ENCODE peak calls at places on chromosome 1, in seven cellular contexts. N is Right ventricle myocardium superior; X is GM12891; Q is fibroblast of lung; F is stimulated activated naive B cell treated with anti-CD40 and anti-IgM and Interleukin-4, amounts not matched to agents 10 μg/mL and 1 μg/mL and 100 μg/mL, for 72 hours; R is NCI-H1105; I is sciatic nerve. T is an unnamed sample.

GRCh38 chr1:32786856-32787255 is 30.3 kb downstream of the YARS1 start:
- DNase-seq in N (no peak), X (no peak), Q (peak; percentile 39), F (no peak), R (no peak), I (no peak), T (no peak)

GRCh38 chr1:77678628-77679610 is 3.5 kb downstream of the ZZZ3 start:
- DNase-seq in N (no peak), X (no peak), Q (no peak), F (no peak), R (no peak), I (no peak), T (no peak)

GRCh38 chr1:167541013-167541412 is 12.5 kb downstream of the CREG1 start:
- DNase-seq in N (no peak), X (no peak), Q (peak; percentile 30), F (no peak), R (no peak), I (no peak), T (no peak)

GRCh38 chr1:167499657-167500056 is 18.7 kb downstream of the CD247 start:
- DNase-seq in N (no peak), X (peak; percentile 64), Q (no peak), F (peak; percentile 67), R (no peak), I (no peak), T (peak; percentile 84)

GRCh38 chr1:168786476-168787330 is 57.7 kb upstream of the DPT start:
- DNase-seq in N (no peak), X (no peak), Q (no peak), F (no peak), R (no peak), I (no peak), T (no peak)

GRCh38 chr1:45750298-45751038 is at the start of gene IPP:
- DNase-seq in N (peak; percentile 98), X (peak; percentile 98), Q (peak; percentile 98), F (peak; percentile 98), R (peak; percentile 97), I (peak; percentile 98), T (peak; percentile 90)

GRCh38 chr1:111045033-111045722 is 81.5 kb upstream of the LRIF1 start:
- DNase-seq in N (no peak), X (no peak), Q (no peak), F (no peak), R (no peak), I (no peak), T (no peak)

GRCh38 chr1:54803761-54804470 is 2.8 kb upstream of the TTC22 start:
- DNase-seq in N (no peak), X (no peak), Q (peak; percentile 28), F (no peak), R (no peak), I (peak; percentile 61), T (no peak)

GRCh38 chr1:27037518-27037917 is 24.9 kb upstream of the TENT5B start:
- DNase-seq in N (no peak), X (no peak), Q (no peak), F (no peak), R (peak; percentile 19), I (no peak), T (no peak)

GRCh38 chr1:160954158-160955104 is at the start of gene ITLN2:
- DNase-seq in N (no peak), X (peak; percentile 47), Q (no peak), F (peak; percentile 31), R (no peak), I (peak; percentile 39), T (peak; percentile 16)

GRCh38 chr1:230797376-230798186 is 50.4 kb downstream of the CAPN9 start:
- DNase-seq in N (no peak), X (no peak), Q (peak; percentile 81), F (no peak), R (no peak), I (peak; percentile 81), T (no peak)

GRCh38 chr1:152167835-152168534 is 9.0 kb upstream of the RPTN start:
- DNase-seq in N (no peak), X (no peak), Q (peak; percentile 47), F (no peak), R (no peak), I (no peak), T (no peak)

GRCh38 chr1:9593492-9594465 is 5.1 kb downstream of the TMEM201 start:
- DNase-seq in N (peak; percentile 84), X (peak; percentile 92), Q (peak; percentile 49), F (peak; percentile 43), R (peak; percentile 89), I (peak; percentile 79), T (peak; percentile 30)

GRCh38 chr1:209291715-209292114 is 291.8 kb upstream of the CAMK1G start:
- DNase-seq in N (no peak), X (no peak), Q (no peak), F (no peak), R (no peak), I (no peak), T (no peak)

GRCh38 chr1:167463856-167464565 is 54.3 kb downstream of the CD247 start:
- DNase-seq in N (no peak), X (no peak), Q (no peak), F (no peak), R (no peak), I (no peak), T (no peak)

GRCh38 chr1:33654267-33654832 is 181.9 kb downstream of the ZSCAN20 start:
- DNase-seq in N (no peak), X (no peak), Q (no peak), F (no peak), R (no peak), I (no peak), T (no peak)

GRCh38 chr1:175146535-175147213 is 45.9 kb downstream of the KIAA0040 start:
- DNase-seq in N (peak; percentile 82), X (peak; percentile 55), Q (peak; percentile 34), F (peak; percentile 59), R (peak; percentile 50), I (peak; percentile 82), T (no peak)

GRCh38 chr1:226736908-226737818 is 1.9 kb downstream of the ITPKB start:
- DNase-seq in N (peak; percentile 66), X (no peak), Q (peak; percentile 35), F (no peak), R (no peak), I (peak; percentile 71), T (no peak)

GRCh38 chr1:92273039-92273438 is 25.7 kb downstream of the GLMN start:
- DNase-seq in N (no peak), X (no peak), Q (no peak), F (no peak), R (no peak), I (no peak), T (no peak)

GRCh38 chr1:51252366-51252765 is 16.3 kb downstream of the RNF11 start:
- DNase-seq in N (no peak), X (no peak), Q (no peak), F (no peak), R (no peak), I (no peak), T (no peak)

GRCh38 chr1:78721136-78721535 is 71.5 kb downstream of the IFI44 start:
- DNase-seq in N (no peak), X (no peak), Q (no peak), F (no peak), R (no peak), I (no peak), T (no peak)

GRCh38 chr1:67590329-67590728 is 94.7 kb upstream of the GADD45A start:
- DNase-seq in N (no peak), X (no peak), Q (peak; percentile 31), F (no peak), R (no peak), I (no peak), T (no peak)

T was measured in GM12878.